ENCODE peak calls at places on chromosomes 7 and 10, in nine cellular contexts. Y, G, K, I, Z, J, L, P and C are unnamed samples.

GRCh38 chr10:98436704-98437103 is 10.0 kb downstream of the HPS1 start:
- DNase-seq in Y (no peak), L (no peak), P (no peak), Z (no peak), J (no peak), G (no peak), I (no peak), K (no peak), C (no peak)

GRCh38 chr10:97426776-97427570 is 982 bp downstream of the PGAM1 start:
- DNase-seq in J (no peak), I (peak), Z (peak), K (no peak), P (no peak), L (no peak), G (no peak), Y (no peak), C (no peak)

GRCh38 chr10:123560301-123561144 is 105.6 kb upstream of the GPR26 start:
- DNase-seq in Z (no peak), L (no peak), J (no peak), K (no peak), G (no peak), P (peak), I (no peak), Y (no peak), C (no peak)

GRCh38 chr7:41029072-41029492 is 673.8 kb downstream of the INHBA start:
- DNase-seq in Z (no peak), L (no peak), P (no peak), G (no peak), Y (no peak), K (peak), I (peak), J (no peak), C (peak)

GRCh38 chr7:157007470-157008066 is 2.9 kb downstream of the MNX1 start:
- DNase-seq in L (no peak), K (no peak), Y (no peak), P (no peak), J (no peak), G (no peak), Z (no peak), I (no peak), C (no peak)

GRCh38 chr7:94042381-94042780 is 38.2 kb upstream of the BET1 start:
- DNase-seq in P (no peak), G (no peak), I (no peak), Z (no peak), L (no peak), Y (no peak), J (no peak), K (no peak), C (no peak)

GRCh38 chr10:11437391-11438241 is 173.8 kb downstream of the USP6NL start:
- DNase-seq in Y (no peak), I (no peak), G (no peak), K (no peak), Z (no peak), P (no peak), L (no peak), J (no peak), C (no peak)

GRCh38 chr7:157006205-157006747 is 4.2 kb downstream of the MNX1 start:
- DNase-seq in K (no peak), J (no peak), Y (no peak), Z (no peak), L (no peak), G (no peak), P (no peak), I (no peak), C (no peak)

GRCh38 chr7:145605963-145606362 is 510.6 kb upstream of the CNTNAP2 start:
- DNase-seq in P (no peak), G (no peak), Z (no peak), Y (no peak), J (no peak), I (no peak), L (no peak), K (no peak), C (no peak)

GRCh38 chr10:132467464-132468149 is 70.0 kb upstream of the INPP5A start:
- DNase-seq in P (no peak), K (no peak), Z (no peak), L (no peak), J (no peak), G (no peak), Y (no peak), I (no peak), C (no peak)

GRCh38 chr7:152312316-152312715 is 123.5 kb downstream of the KMT2C start:
- DNase-seq in J (no peak), K (peak), P (no peak), Y (no peak), L (no peak), I (no peak), Z (no peak), G (no peak), C (no peak)

GRCh38 chr10:112721080-112721698 is 228.9 kb upstream of the TCF7L2 start:
- DNase-seq in Z (peak), L (no peak), P (no peak), K (peak), J (peak), G (no peak), I (peak), Y (no peak), C (peak)

GRCh38 chr7:3201937-3202715 is 98.9 kb upstream of the SDK1 start:
- DNase-seq in K (no peak), G (no peak), Z (no peak), Y (no peak), J (no peak), L (no peak), I (no peak), P (no peak), C (peak)

GRCh38 chr10:133325392-133325760 is 11.3 kb downstream of the CALY start:
- DNase-seq in Z (no peak), Y (no peak), I (no peak), K (no peak), J (peak), L (no peak), P (no peak), G (no peak), C (no peak)

GRCh38 chr7:27210441-27211083 is 10.7 kb upstream of the HOXA13 start:
- DNase-seq in G (peak), L (no peak), P (no peak), Y (no peak), I (peak), Z (peak), J (no peak), K (peak), C (no peak)

GRCh38 chr7:38574121-38574520 is 57.1 kb downstream of the AMPH start:
- DNase-seq in Y (no peak), J (no peak), G (no peak), Z (peak), K (peak), P (no peak), I (no peak), L (no peak), C (no peak)

GRCh38 chr7:30285531-30286284 is 1.3 kb downstream of the ZNRF2 start:
- DNase-seq in L (peak), I (peak), J (peak), Z (peak), P (peak), K (peak), G (no peak), Y (peak), C (peak)

GRCh38 chr7:38199782-38200181 is 21.7 kb downstream of the STARD3NL start:
- DNase-seq in G (no peak), K (no peak), L (no peak), Y (no peak), J (no peak), Z (no peak), P (no peak), I (no peak), C (no peak)

GRCh38 chr10:74488907-74489306 is 337.5 kb upstream of the KAT6B start:
- DNase-seq in I (no peak), K (no peak), Y (no peak), G (no peak), Z (no peak), P (no peak), J (no peak), L (no peak), C (no peak)

GRCh38 chr7:14825909-14826308 is 76.6 kb downstream of the DGKB start:
- DNase-seq in L (no peak), Z (no peak), G (no peak), Y (no peak), I (no peak), P (no peak), K (no peak), J (no peak), C (no peak)

GRCh38 chr7:27423290-27423689 is 180.7 kb downstream of the EVX1 start:
- DNase-seq in K (no peak), G (no peak), J (no peak), Y (no peak), Z (no peak), L (no peak), P (no peak), I (no peak), C (no peak)

GRCh38 chr10:4532467-4532866 is 293.5 kb upstream of the AKR1E2 start:
- DNase-seq in J (no peak), Z (no peak), L (no peak), P (no peak), Y (no peak), G (no peak), I (no peak), K (peak), C (no peak)

GRCh38 chr7:94266278-94266677 is 128.4 kb upstream of the COL1A2 start:
- DNase-seq in P (no peak), I (peak), Z (peak), G (no peak), J (no peak), L (no peak), K (no peak), Y (no peak), C (no peak)

GRCh38 chr10:49619613-49620012 is 5.8 kb downstream of the CHAT start:
- DNase-seq in L (no peak), I (no peak), K (no peak), Y (no peak), G (no peak), J (no peak), P (no peak), Z (no peak), C (no peak)

GRCh38 chr7:4527988-4528641 is 154.0 kb upstream of the FOXK1 start:
- DNase-seq in Z (no peak), Y (no peak), K (no peak), L (no peak), I (peak), P (no peak), J (no peak), G (no peak), C (no peak)

GRCh38 chr10:3778708-3779108 is 6.3 kb downstream of the KLF6 start:
- DNase-seq in K (peak), Z (no peak), P (no peak), Y (no peak), I (no peak), L (no peak), J (no peak), G (no peak), C (no peak)

GRCh38 chr7:113015038-113015645 is 71.5 kb downstream of the GPR85 start:
- DNase-seq in L (no peak), Y (no peak), K (peak), J (no peak), P (no peak), I (peak), G (no peak), Z (peak), C (no peak)

GRCh38 chr7:47337531-47337930 is 244.4 kb downstream of the TNS3 start:
- DNase-seq in P (peak), Y (no peak), Z (no peak), G (no peak), I (peak), J (no peak), K (no peak), L (no peak), C (no peak)

GRCh38 chr10:72320676-72321247 is 34.0 kb downstream of the DNAJB12 start:
- DNase-seq in J (no peak), P (no peak), L (peak), I (peak), Z (peak), K (peak), Y (no peak), G (no peak), C (peak)

GRCh38 chr10:37703833-37704382 is 153.5 kb downstream of the ZNF248 start:
- DNase-seq in I (no peak), K (no peak), Z (no peak), Y (no peak), G (no peak), L (no peak), J (no peak), P (no peak), C (no peak)

GRCh38 chr10:48462482-48463020 is 142.3 kb downstream of the ARHGAP22 start:
- DNase-seq in G (no peak), Z (no peak), L (no peak), I (no peak), Y (no peak), J (no peak), P (peak), K (no peak), C (peak)

GRCh38 chr7:132603241-132603789 is 27.0 kb upstream of the PLXNA4 start:
- DNase-seq in J (no peak), L (no peak), Z (no peak), I (no peak), P (no peak), G (no peak), K (no peak), Y (no peak), C (no peak)

GRCh38 chr7:47611045-47611511 is 29.2 kb upstream of the TNS3 start:
- DNase-seq in K (no peak), L (no peak), J (no peak), P (no peak), Y (no peak), Z (no peak), G (no peak), I (peak), C (no peak)

GRCh38 chr10:93148476-93148875 is 74.8 kb downstream of the CYP26A1 start:
- DNase-seq in J (no peak), Z (no peak), L (no peak), I (no peak), G (no peak), K (no peak), Y (no peak), P (no peak), C (no peak)

GRCh38 chr10:128435811-128436210 is 309.6 kb upstream of the MKI67 start:
- DNase-seq in J (no peak), Z (no peak), Y (no peak), L (no peak), P (no peak), I (no peak), G (no peak), K (no peak), C (no peak)
- H3K27ac ChIP-seq in J (no peak), Z (no peak), Y (no peak), L (no peak), P (no peak), I (no peak), G (no peak), K (no peak), C (no peak)

DNA sequence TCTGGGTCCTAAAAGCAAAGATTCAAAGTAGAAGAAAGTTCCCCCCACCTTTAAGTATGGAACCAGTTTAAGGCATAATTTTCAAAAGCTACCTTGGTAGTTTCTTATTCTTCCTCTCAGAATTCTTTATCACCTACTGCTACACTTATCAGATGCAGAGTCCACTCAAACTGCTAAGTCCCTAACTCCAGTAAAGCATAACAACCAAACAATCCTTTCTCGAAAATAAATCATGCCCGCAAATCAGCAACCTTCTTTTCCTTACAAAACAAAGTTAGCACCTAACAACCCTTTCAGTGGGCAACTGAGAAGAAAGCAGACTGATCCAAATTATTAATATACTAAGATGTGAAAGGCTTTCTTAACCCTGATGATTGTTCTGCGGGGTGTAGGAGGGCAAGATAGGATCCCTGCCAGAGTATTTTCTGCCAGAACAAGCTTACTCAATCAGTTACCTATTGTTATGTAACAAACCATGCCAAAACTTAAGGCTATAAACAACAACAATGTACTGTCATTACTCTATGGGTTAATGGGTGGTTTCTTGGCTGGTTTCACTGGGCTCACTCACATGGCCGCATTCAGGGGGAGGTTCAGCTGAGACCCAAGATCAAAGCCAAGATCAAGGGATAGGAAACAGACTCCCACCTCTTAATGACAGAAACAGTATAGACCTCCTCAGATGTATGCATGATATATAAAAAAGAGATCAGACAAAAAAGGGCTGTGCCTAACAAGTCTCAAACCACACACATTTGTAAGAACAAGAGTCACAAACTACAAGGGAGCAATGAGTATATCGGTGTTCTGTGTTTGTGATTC is 42.0 kb downstream of the CCDC6 start:
- DNase-seq in Z (no peak), Y (no peak), L (no peak), I (no peak), K (no peak), J (peak), P (no peak), G (no peak), C (no peak)
- H3K27ac ChIP-seq in Z (no peak), Y (no peak), L (no peak), I (no peak), K (no peak), J (no peak), P (no peak), G (no peak), C (no peak)

GRCh38 chr10:78433722-78434535 is 400.3 kb downstream of the RPS24 start:
- DNase-seq in Y (no peak), I (no peak), K (no peak), L (no peak), J (no peak), Z (no peak), P (no peak), G (no peak), C (no peak)
- H3K27ac ChIP-seq in Y (no peak), I (no peak), K (no peak), L (no peak), J (no peak), Z (no peak), P (no peak), G (no peak), C (no peak)

DNA sequence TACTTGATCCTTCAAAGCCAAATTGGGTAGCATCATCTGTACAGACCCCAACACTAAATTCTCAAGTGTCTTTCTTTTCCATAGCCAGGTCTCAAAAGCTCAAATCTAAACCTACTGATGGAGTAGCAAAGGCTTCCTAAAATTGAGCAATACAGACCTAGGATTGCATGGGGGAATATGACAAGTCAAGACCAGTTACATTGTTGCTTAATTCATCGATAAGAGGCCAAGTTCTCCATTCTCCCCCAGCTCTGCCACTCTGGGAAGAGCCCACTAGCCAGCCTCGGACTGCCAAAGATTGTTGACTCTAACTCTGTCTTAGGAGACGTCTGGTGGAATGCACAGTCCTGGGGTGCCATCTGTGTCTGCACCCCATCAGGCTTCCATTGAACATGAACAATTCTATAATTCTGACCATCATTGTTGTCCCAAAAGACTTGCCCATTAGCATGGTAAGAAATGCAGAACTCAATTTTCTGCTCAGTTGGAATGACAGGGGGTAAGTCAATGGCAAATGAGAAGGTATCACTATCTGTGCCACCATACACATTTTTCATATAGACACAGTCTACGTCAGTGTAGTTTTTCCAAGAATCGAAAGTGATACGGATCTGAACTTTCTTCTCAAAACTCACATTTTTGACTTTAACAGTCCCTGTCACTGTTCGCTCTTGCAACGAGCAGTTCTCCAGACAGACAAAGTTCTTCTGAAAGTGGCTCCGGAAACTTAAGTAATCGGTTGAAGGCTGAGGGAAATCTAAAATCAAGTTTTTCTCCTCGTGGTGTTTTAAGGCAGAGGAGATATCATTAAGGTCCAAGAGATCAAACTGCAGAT is 2.9 kb downstream of the PPP1R3C start:
- DNase-seq in I (no peak), Y (no peak), L (peak), G (no peak), K (no peak), P (no peak), Z (no peak), J (no peak), C (no peak)
- H3K27ac ChIP-seq in I (no peak), Y (no peak), L (no peak), G (no peak), K (no peak), P (peak), Z (no peak), J (no peak), C (no peak)

GRCh38 chr10:90912854-90913479 is 7.9 kb downstream of the ANKRD1 start:
- DNase-seq in P (no peak), G (no peak), Z (no peak), Y (no peak), L (no peak), J (no peak), I (no peak), K (no peak), C (no peak)
- H3K27ac ChIP-seq in P (peak), G (no peak), Z (no peak), Y (no peak), L (no peak), J (no peak), I (no peak), K (no peak), C (peak)

DNA sequence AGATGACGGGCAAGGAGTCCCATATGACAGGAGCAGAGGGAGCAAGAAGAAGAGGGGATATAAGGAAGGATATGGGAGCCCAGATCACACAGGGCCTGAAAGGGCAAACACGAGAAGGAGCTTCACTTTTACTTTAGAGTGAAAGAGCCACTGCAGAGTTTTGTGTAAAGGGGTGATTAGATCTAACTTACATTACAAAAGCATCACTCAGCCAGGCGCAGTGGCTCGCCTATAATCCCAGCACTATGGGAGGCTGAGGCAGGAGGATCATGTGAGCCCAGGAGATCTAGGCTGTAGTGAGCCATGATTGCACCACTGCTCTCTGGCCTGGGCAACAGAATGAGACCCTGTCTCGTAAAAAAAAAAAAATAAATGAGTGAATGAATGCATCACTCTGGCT is 91.1 kb downstream of the MPP7 start:
- DNase-seq in Y (no peak), K (no peak), Z (no peak), J (no peak), I (no peak), P (no peak), L (no peak), G (no peak), C (no peak)
- H3K27ac ChIP-seq in Y (no peak), K (no peak), Z (no peak), J (no peak), I (no peak), P (no peak), L (no peak), G (no peak), C (no peak)

DNA sequence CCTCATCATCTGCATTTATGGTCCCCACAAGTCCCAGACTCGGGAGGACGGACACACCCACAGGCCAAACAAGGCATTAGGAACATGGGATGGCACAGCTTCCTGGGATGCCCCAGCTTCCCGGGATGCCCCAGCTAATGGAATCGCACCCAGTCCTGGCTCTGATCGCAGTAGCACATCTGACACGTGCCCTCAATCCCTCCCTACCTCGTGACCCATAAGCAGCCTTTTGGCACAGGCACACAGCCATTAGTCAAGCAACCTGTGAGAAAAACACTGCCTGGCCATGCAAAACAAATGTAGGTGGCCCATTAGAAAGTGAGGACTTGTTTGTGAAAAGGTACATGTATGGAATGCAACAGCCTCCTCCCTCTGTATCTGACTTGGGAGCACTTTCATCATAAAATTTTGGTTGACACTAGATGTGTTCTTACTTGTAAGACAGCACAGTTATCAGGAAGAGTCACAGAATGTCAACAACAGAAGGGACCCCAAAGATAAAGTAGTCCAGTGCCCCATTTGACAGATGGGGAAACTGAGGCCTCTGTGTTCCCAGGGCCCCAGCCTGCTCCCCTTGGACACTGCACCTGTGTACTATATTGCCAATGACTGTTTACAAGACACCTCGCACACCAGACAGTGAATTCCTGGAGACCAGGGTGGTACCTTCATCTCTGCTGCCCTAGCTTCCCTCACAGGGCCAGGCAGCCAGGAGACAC is 34.4 kb downstream of the DLG5 start:
- DNase-seq in K (no peak), Z (no peak), Y (no peak), G (no peak), L (no peak), J (no peak), I (no peak), P (no peak), C (no peak)
- H3K27ac ChIP-seq in K (no peak), Z (no peak), Y (no peak), G (no peak), L (no peak), J (no peak), I (no peak), P (no peak), C (no peak)